ENCODE peak calls at places on chromosomes 2 and 18, in four cellular contexts. X is psoas muscle, H is glutamatergic neuron, L is nephron progenitor cell. V is an unnamed sample.

GRCh38 chr2:149857344-149857743 is 269.8 kb upstream of the MMADHC start:
- DNase-seq in X (no peak), H (no peak), L (no peak), V (no peak)

GRCh38 chr2:164371916-164372315 is 249.4 kb downstream of the GRB14 start:
- DNase-seq in X (no peak), H (no peak), L (no peak), V (no peak)

GRCh38 chr18:54641734-54642133 is 50.7 kb downstream of the DYNAP start:
- DNase-seq in X (no peak), H (no peak), L (no peak), V (no peak)

GRCh38 chr2:142586693-142587432 is 290.6 kb upstream of the KYNU start:
- DNase-seq in X (no peak), H (no peak), L (no peak), V (no peak)

GRCh38 chr2:54680397-54681032 is 42.9 kb upstream of the EML6 start:
- DNase-seq in X (no peak), H (no peak), L (no peak), V (no peak)

GRCh38 chr2:24731923-24732322 is 61.3 kb downstream of the PTRHD1 start:
- DNase-seq in X (no peak), H (no peak), L (no peak), V (no peak)

GRCh38 chr2:188158337-188159100 is 133.2 kb upstream of the GULP1 start:
- DNase-seq in X (no peak), H (no peak), L (no peak), V (no peak)

GRCh38 chr2:6822394-6822793 is 43.3 kb downstream of the CMPK2 start:
- DNase-seq in X (no peak), H (no peak), L (no peak), V (no peak)

GRCh38 chr18:41170346-41170745 is 784.7 kb upstream of the PIK3C3 start:
- DNase-seq in X (no peak), H (no peak), L (no peak), V (no peak)

GRCh38 chr2:205054789-205055188 is 509.5 kb downstream of the PARD3B start:
- DNase-seq in X (no peak), H (no peak), L (no peak), V (no peak)

GRCh38 chr2:187233811-187234210 is 214.2 kb downstream of the CALCRL start:
- DNase-seq in X (no peak), H (no peak), L (no peak), V (no peak)

GRCh38 chr18:12155996-12156395 is 62.4 kb downstream of the ANKRD62 start:
- DNase-seq in X (no peak), H (no peak), L (no peak), V (no peak)

GRCh38 chr2:95206086-95206485 is 1.2 kb upstream of the ZNF892 start:
- DNase-seq in X (no peak), H (no peak), L (peak), V (no peak)

GRCh38 chr2:209389124-209389523 is 34.7 kb upstream of the MAP2 start:
- DNase-seq in X (no peak), H (no peak), L (no peak), V (no peak)

GRCh38 chr2:181575650-181576025 is 81.3 kb downstream of the CERKL start:
- DNase-seq in X (no peak), H (no peak), L (no peak), V (no peak)

GRCh38 chr2:143261986-143262784 is 133.0 kb downstream of the ARHGAP15 start:
- DNase-seq in X (no peak), H (no peak), L (no peak), V (no peak)

GRCh38 chr2:201151127-201152074 is 31.5 kb upstream of the CASP10 start:
- DNase-seq in X (no peak), H (no peak), L (no peak), V (no peak)

GRCh38 chr2:74690571-74690970 is 36.5 kb downstream of the SEMA4F start:
- DNase-seq in X (no peak), H (no peak), L (peak), V (no peak)

GRCh38 chr2:74694281-74694680 is 40.2 kb downstream of the SEMA4F start:
- DNase-seq in X (no peak), H (no peak), L (no peak), V (no peak)

GRCh38 chr2:74688881-74689280 is 34.8 kb downstream of the SEMA4F start:
- DNase-seq in X (no peak), H (no peak), L (no peak), V (no peak)

GRCh38 chr2:74689671-74690070 is 35.6 kb downstream of the SEMA4F start:
- DNase-seq in X (no peak), H (no peak), L (no peak), V (no peak)

GRCh38 chr2:74691955-74692354 is 37.9 kb downstream of the SEMA4F start:
- DNase-seq in X (no peak), H (no peak), L (no peak), V (no peak)
- TF ChIP-seq CTCF in X (no peak), H (no peak), L (no peak), V (no peak)

GRCh38 chr2:138831691-138832090 is 51.5 kb upstream of the NXPH2 start:
- DNase-seq in X (no peak), H (no peak), L (no peak), V (no peak)

GRCh38 chr2:138830547-138830946 is 50.4 kb upstream of the NXPH2 start:
- DNase-seq in X (no peak), H (no peak), L (no peak), V (no peak)

GRCh38 chr2:138831154-138831553 is 51.0 kb upstream of the NXPH2 start:
- DNase-seq in X (no peak), H (no peak), L (no peak), V (no peak)

GRCh38 chr2:138827426-138828054 is 47.4 kb upstream of the NXPH2 start:
- DNase-seq in X (no peak), H (no peak), L (peak), V (no peak)

DNA sequence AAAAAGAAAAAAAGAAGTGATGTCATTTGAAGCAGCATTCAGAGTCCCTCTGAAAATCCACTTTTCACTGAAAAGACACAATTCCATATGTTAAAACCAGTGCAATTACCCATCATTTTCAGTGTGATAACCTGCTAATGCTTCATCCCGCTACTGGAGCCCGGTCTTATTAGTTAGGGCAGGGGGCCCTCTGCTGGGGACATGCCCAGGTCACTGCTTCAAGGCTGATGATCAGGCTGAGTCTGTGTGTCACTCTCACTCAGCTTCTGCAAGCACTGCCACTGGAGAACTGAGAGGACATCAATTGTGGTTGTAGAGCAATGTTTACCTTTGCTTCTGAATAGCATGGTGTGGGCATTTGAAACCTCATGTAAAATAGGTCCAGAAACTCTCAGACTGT is 49.1 kb upstream of the NXPH2 start:
- DNase-seq in X (no peak), H (peak), L (peak), V (no peak)
- TF ChIP-seq CTCF in X (peak), H (no peak), L (peak), V (no peak)

DNA sequence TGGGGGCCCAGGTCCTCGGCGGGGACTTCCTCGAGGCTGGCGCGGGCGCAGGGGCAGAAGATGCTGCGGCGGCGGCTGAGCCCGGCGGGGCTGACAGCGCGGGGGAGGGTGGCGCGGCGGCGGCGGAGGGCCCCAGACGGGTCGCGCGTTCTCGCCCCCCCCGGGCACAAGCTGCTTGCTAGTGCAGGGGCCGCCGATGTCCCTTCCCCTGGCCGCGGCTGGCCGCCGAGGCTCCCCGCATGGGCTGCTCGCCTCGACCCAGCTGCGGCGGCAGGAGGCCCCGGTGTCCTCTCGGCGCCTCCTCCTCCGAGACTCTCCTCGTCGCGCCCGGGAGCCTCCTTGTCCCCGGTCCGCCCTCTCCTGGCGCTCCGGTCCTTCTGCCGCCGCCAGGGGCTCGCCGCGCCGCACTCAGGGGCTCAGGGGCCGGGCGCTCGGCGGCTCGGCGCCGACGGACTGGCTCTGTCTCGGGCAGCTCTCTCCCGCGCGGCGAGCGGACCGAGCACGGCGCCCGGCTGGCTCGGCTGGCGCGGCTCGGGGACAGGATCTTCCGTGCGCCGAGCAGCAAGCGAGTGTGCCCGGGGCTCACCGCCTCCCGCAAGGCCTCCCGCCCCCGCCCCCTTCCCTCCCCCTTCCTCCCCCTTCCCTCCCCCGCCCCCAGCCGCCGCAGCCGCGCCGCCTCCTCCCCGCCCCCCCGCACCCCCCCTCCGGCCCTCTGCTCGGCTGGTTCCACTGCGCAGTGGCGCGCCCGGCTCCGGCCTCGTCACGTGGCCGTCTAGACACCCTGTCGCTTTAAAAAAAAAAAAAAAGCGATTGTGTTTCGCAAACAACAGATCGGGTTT is 902 bp upstream of the SMAD7 start:
- DNase-seq in X (peak), H (peak), L (peak), V (peak)
- TF ChIP-seq CTCF in X (peak), H (peak), L (no peak), V (no peak)

DNA sequence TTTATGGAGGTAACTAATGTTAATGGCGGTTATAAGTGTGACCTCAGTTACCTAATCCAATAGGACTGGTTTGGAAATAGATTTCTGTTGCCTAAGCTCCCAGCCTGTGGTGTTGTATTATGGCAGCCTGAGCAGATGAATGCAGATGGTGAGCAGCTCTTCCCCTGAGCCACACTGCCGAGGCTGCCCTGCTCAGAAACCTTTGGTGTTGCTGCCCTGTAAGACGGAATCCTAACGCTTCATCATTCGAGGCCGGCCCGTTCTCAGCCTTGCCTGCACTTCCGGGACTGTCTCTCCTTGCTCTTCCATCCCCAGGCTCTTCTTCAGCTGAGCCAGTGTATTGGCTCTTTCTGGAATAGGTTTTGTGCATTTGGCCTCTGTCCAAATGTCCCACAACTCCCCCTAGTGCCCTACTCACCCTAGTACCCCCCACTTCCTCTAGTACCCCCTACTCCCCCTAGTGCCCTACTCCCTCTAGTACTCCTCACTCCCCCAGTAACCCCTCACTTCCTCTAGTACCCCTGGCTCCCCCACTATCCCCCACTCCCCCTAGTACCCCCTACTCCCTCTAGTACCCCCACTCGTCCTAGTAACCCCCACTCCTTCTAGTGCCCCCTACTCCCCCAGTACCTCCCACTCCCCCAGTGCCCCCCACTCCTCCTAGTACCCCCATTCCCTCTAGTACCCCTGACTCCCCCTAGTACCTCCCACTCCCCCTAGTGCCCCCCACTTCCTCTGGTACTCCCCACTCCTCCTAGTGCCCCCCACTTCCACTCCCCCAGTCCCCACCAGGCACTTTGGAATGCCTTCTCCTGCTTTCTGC is 106.0 kb upstream of the TAF1B start:
- DNase-seq in X (no peak), H (no peak), L (no peak), V (no peak)
- TF ChIP-seq CTCF in X (no peak), H (no peak), L (no peak), V (no peak)

DNA sequence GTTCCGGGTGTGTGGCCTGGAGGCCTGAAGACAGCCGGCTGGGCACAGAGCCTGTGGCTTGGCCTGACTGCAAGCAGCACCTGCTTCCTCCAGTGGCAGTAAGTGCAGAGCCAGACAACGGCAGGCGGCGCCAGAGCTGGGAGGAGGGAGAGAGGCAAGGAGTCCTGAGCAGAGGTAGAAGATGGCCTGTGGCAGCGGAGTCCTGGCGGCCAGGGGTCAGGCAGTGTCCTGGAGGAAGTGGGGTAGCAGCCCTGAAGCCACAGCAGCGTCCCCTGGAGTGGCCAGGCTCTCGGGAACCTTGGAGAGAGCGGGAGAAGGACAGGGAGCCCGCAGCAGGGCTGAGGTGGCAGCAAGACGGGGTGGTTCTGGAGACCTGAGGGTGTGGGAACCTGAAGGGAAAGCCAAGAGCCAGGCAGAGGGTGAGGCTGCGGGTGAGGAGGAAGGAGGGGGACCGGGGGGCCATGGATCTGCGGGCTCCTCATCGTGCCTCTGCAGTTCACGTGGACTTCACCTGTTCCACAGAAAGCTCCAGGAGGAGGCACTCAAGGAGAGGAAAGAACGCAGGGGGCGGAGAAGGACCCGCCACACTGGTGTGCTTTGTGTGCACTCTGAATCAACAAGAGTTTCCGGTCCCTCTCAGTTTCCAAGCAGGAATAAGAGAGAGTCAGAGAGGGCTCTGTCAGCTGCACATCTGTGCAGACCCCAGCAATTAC is 85.9 kb downstream of the USP40 start:
- DNase-seq in X (peak), H (no peak), L (no peak), V (no peak)
- TF ChIP-seq CTCF in X (peak), H (no peak), L (no peak), V (no peak)

DNA sequence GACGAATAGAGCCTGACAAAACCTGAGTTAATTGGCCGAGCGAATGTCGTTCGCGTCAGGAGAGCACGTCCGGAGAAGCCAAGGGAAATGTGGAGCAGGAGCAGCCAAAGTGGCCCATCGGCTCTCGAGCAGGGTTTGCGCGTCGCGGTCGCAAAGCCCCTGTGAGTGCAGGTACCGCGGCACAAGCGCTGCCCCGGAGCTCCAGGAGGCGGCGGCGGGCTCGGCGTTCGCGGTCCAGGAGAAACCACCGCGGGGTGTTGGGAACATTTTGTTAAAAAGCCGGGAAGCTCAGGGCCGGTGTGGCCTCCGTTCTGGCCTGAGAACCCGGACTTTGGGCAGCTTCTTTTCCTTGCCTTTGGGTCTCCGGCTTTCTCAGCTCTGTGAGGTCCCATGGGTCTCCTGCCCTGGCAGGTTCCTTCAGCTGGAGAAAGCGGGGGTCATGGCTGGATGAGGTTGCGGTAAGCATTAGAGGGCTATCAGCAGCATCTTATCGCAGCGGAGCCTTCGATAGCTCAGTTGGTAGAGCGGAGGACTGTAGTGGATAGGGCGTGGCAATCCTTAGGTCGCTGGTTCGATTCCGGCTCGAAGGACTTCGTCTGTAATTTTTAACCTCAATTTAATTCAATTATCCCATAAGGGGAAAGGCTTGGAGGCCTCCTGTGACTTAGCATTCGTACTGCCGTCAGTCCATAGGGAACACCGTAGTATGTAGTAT is 1.0 kb upstream of the AGBL5 start:
- DNase-seq in X (peak), H (peak), L (peak), V (peak)
- TF ChIP-seq CTCF in X (peak), H (peak), L (peak), V (no peak)

GRCh38 chr2:238573065-238573778 is 146.5 kb downstream of the ASB1 start:
- DNase-seq in X (no peak), H (no peak), L (peak), V (no peak)
- TF ChIP-seq CTCF in X (peak), H (peak), L (peak), V (no peak)

DNA sequence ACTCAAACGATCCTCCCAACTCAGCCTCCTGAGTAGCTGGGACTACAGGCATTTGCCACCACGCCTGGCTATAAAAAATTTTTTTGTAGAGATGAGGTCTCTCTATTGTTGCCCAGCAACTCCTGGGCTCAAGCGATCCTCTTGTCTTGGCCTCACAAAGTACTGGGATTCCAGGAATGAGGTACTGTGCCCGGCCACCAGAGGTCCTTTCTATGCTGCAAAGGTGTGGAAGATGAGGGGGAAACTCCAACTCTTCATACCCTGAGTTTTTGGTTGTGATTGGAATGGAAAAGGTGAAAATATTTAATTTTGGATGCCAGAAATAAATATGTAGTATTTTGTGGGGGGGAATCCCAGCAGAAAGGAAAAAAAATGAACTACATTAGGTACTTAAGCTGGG is 36.0 kb downstream of the MRPL33 start:
- DNase-seq in X (no peak), H (peak), L (peak), V (no peak)
- TF ChIP-seq CTCF in X (peak), H (peak), L (peak), V (no peak)

DNA sequence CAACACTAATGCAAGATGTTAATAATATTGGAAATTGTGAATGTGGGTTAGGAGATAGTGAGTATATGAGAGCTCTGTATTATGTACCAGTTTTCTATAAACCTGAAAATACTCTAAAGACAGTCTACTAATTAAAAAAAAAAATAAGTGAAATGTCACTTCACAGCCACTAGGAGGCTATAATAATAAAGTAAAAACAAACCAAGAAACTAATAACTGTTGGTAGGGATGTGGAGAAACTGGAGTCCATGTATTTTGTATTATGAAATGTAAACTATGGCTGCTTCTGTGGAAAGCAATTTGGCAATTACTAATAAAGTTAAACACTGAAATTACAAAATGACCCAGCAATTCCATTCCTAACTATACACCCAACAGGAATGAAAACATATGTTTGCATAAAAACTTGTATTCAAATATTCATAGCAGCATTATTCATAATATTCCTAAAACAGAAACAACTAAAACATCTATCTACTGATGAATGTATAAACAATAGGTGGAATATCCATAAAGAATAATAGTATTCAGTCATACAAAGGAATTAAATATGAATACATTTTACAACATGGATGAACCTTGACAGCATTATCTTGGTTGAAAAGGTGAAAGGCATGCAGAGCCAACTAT is 36.2 kb downstream of the CCDC178 start:
- DNase-seq in X (no peak), H (no peak), L (no peak), V (no peak)
- TF ChIP-seq CTCF in X (no peak), H (peak), L (peak), V (no peak)